ENCODE peak calls at places on chromosome 21, in five cellular contexts. One of them, this sample, is unnamed.

GRCh38 chr21:28674807-28675206 is 317.9 kb downstream of the LTN1 start:
- DNase-seq in cardiac muscle cell: no peak
- DNase-seq in thoracic aorta: no peak
- DNase-seq in breast epithelium: no peak
- DNase-seq in fibroblast of mammary gland: peak
- DNase-seq in this sample: no peak

GRCh38 chr21:34640858-34641257 is 25.9 kb upstream of the RCAN1 start:
- DNase-seq in cardiac muscle cell: peak
- DNase-seq in thoracic aorta: no peak
- DNase-seq in breast epithelium: no peak
- DNase-seq in fibroblast of mammary gland: peak
- DNase-seq in this sample: no peak

GRCh38 chr21:45942755-45943629 is 38.6 kb upstream of the COL6A1 start:
- DNase-seq in cardiac muscle cell: no peak
- DNase-seq in thoracic aorta: no peak
- DNase-seq in breast epithelium: no peak
- DNase-seq in fibroblast of mammary gland: no peak
- DNase-seq in this sample: no peak

GRCh38 chr21:15014220-15014619 is 50.6 kb downstream of the NRIP1 start:
- DNase-seq in cardiac muscle cell: no peak
- DNase-seq in thoracic aorta: no peak
- DNase-seq in breast epithelium: no peak
- DNase-seq in fibroblast of mammary gland: no peak
- DNase-seq in this sample: no peak

GRCh38 chr21:45981641-45982255 is at the start of gene COL6A1:
- DNase-seq in cardiac muscle cell: peak
- DNase-seq in thoracic aorta: no peak
- DNase-seq in breast epithelium: peak
- DNase-seq in fibroblast of mammary gland: peak
- DNase-seq in this sample: peak

GRCh38 chr21:36747114-36747814 is 48.3 kb downstream of the SIM2 start:
- DNase-seq in cardiac muscle cell: no peak
- DNase-seq in thoracic aorta: no peak
- DNase-seq in breast epithelium: no peak
- DNase-seq in fibroblast of mammary gland: no peak
- DNase-seq in this sample: no peak

GRCh38 chr21:46468110-46468774 is 9.6 kb downstream of the DIP2A start:
- DNase-seq in cardiac muscle cell: no peak
- DNase-seq in thoracic aorta: no peak
- DNase-seq in breast epithelium: no peak
- DNase-seq in fibroblast of mammary gland: no peak
- DNase-seq in this sample: no peak

GRCh38 chr21:34276711-34277425 is 86.9 kb upstream of the KCNE2 start:
- DNase-seq in cardiac muscle cell: no peak
- DNase-seq in thoracic aorta: no peak
- DNase-seq in breast epithelium: no peak
- DNase-seq in fibroblast of mammary gland: peak
- DNase-seq in this sample: no peak

GRCh38 chr21:31193761-31194160 is 150.3 kb downstream of the TIAM1 start:
- DNase-seq in cardiac muscle cell: no peak
- DNase-seq in thoracic aorta: no peak
- DNase-seq in breast epithelium: no peak
- DNase-seq in fibroblast of mammary gland: no peak
- DNase-seq in this sample: no peak

GRCh38 chr21:35120631-35121180 is 71.6 kb upstream of the RUNX1 start:
- DNase-seq in cardiac muscle cell: no peak
- DNase-seq in thoracic aorta: no peak
- DNase-seq in breast epithelium: no peak
- DNase-seq in fibroblast of mammary gland: no peak
- DNase-seq in this sample: no peak

GRCh38 chr21:29697555-29698193 is 242.1 kb downstream of the GRIK1 start:
- DNase-seq in cardiac muscle cell: no peak
- DNase-seq in thoracic aorta: no peak
- DNase-seq in breast epithelium: no peak
- DNase-seq in fibroblast of mammary gland: peak
- DNase-seq in this sample: no peak

GRCh38 chr21:37582613-37583012 is 216.0 kb downstream of the DYRK1A start:
- DNase-seq in cardiac muscle cell: peak
- DNase-seq in thoracic aorta: no peak
- DNase-seq in breast epithelium: no peak
- DNase-seq in fibroblast of mammary gland: peak
- DNase-seq in this sample: no peak

GRCh38 chr21:15894596-15894995 is 164.8 kb downstream of the USP25 start:
- DNase-seq in cardiac muscle cell: peak
- DNase-seq in thoracic aorta: no peak
- DNase-seq in breast epithelium: no peak
- DNase-seq in fibroblast of mammary gland: peak
- DNase-seq in this sample: no peak

GRCh38 chr21:35164971-35165483 is 115.9 kb upstream of the RUNX1 start:
- DNase-seq in cardiac muscle cell: no peak
- DNase-seq in thoracic aorta: no peak
- DNase-seq in breast epithelium: no peak
- DNase-seq in fibroblast of mammary gland: no peak
- DNase-seq in this sample: no peak

GRCh38 chr21:36478207-36478701 is 1.7 kb downstream of the CLDN14 start:
- DNase-seq in cardiac muscle cell: peak
- DNase-seq in thoracic aorta: no peak
- DNase-seq in breast epithelium: no peak
- DNase-seq in fibroblast of mammary gland: peak
- DNase-seq in this sample: no peak

GRCh38 chr21:34544032-34544496 is 32.1 kb upstream of the KCNE1 start:
- DNase-seq in cardiac muscle cell: peak
- DNase-seq in thoracic aorta: no peak
- DNase-seq in breast epithelium: peak
- DNase-seq in fibroblast of mammary gland: peak
- DNase-seq in this sample: peak

GRCh38 chr21:35294231-35294898 is 245.3 kb upstream of the RUNX1 start:
- DNase-seq in cardiac muscle cell: no peak
- DNase-seq in thoracic aorta: no peak
- DNase-seq in breast epithelium: peak
- DNase-seq in fibroblast of mammary gland: no peak
- DNase-seq in this sample: no peak

GRCh38 chr21:30227128-30227527 is 11.2 kb upstream of the CLDN8 start:
- DNase-seq in cardiac muscle cell: no peak
- DNase-seq in thoracic aorta: no peak
- DNase-seq in breast epithelium: no peak
- DNase-seq in fibroblast of mammary gland: no peak
- DNase-seq in this sample: no peak

GRCh38 chr21:34878501-34878900 is 170.6 kb downstream of the RUNX1 start:
- DNase-seq in cardiac muscle cell: no peak
- DNase-seq in thoracic aorta: no peak
- DNase-seq in breast epithelium: no peak
- DNase-seq in fibroblast of mammary gland: no peak
- DNase-seq in this sample: no peak

GRCh38 chr21:22536511-22536910 is 1538.3 kb downstream of the NCAM2 start:
- DNase-seq in cardiac muscle cell: peak
- DNase-seq in thoracic aorta: no peak
- DNase-seq in breast epithelium: no peak
- DNase-seq in fibroblast of mammary gland: peak
- DNase-seq in this sample: no peak

GRCh38 chr21:16279658-16280581 is 550.1 kb downstream of the USP25 start:
- DNase-seq in cardiac muscle cell: peak
- DNase-seq in thoracic aorta: no peak
- DNase-seq in breast epithelium: no peak
- DNase-seq in fibroblast of mammary gland: peak
- DNase-seq in this sample: peak

GRCh38 chr21:46205121-46205520 is 20.9 kb upstream of the SPATC1L start:
- DNase-seq in cardiac muscle cell: no peak
- DNase-seq in thoracic aorta: no peak
- DNase-seq in breast epithelium: no peak
- DNase-seq in fibroblast of mammary gland: no peak
- DNase-seq in this sample: no peak

GRCh38 chr21:41932576-41933258 is 21.1 kb downstream of the C2CD2 start:
- DNase-seq in cardiac muscle cell: no peak
- DNase-seq in thoracic aorta: no peak
- DNase-seq in breast epithelium: no peak
- DNase-seq in fibroblast of mammary gland: peak
- DNase-seq in this sample: no peak

GRCh38 chr21:35254006-35254751 is 205.1 kb upstream of the RUNX1 start:
- DNase-seq in cardiac muscle cell: peak
- DNase-seq in thoracic aorta: no peak
- DNase-seq in breast epithelium: no peak
- DNase-seq in fibroblast of mammary gland: peak
- DNase-seq in this sample: no peak

GRCh38 chr21:35764586-35764985 is 295.7 kb downstream of the SETD4 start:
- DNase-seq in cardiac muscle cell: no peak
- DNase-seq in thoracic aorta: no peak
- DNase-seq in breast epithelium: no peak
- DNase-seq in fibroblast of mammary gland: no peak
- DNase-seq in this sample: no peak

GRCh38 chr21:46404306-46404705 is 54.4 kb upstream of the DIP2A start:
- DNase-seq in cardiac muscle cell: no peak
- DNase-seq in thoracic aorta: no peak
- DNase-seq in breast epithelium: no peak
- DNase-seq in fibroblast of mammary gland: no peak
- DNase-seq in this sample: no peak

GRCh38 chr21:34999397-34999941 is 49.6 kb downstream of the RUNX1 start:
- DNase-seq in cardiac muscle cell: peak
- DNase-seq in thoracic aorta: no peak
- DNase-seq in breast epithelium: no peak
- DNase-seq in fibroblast of mammary gland: peak
- DNase-seq in this sample: no peak

GRCh38 chr21:28431022-28431421 is 561.7 kb downstream of the LTN1 start:
- DNase-seq in cardiac muscle cell: no peak
- DNase-seq in thoracic aorta: no peak
- DNase-seq in breast epithelium: no peak
- DNase-seq in fibroblast of mammary gland: no peak
- DNase-seq in this sample: no peak

GRCh38 chr21:30152792-30153191 is 13.8 kb downstream of the CLDN17 start:
- DNase-seq in cardiac muscle cell: no peak
- DNase-seq in thoracic aorta: no peak
- DNase-seq in breast epithelium: no peak
- DNase-seq in fibroblast of mammary gland: no peak
- DNase-seq in this sample: no peak

GRCh38 chr21:36548866-36549265 is 68.9 kb upstream of the CLDN14 start:
- DNase-seq in cardiac muscle cell: no peak
- DNase-seq in thoracic aorta: no peak
- DNase-seq in breast epithelium: no peak
- DNase-seq in fibroblast of mammary gland: no peak
- DNase-seq in this sample: no peak

GRCh38 chr21:42009018-42009830 is 936 bp downstream of the ZBTB21 start:
- DNase-seq in cardiac muscle cell: peak
- DNase-seq in thoracic aorta: no peak
- DNase-seq in breast epithelium: no peak
- DNase-seq in fibroblast of mammary gland: peak
- DNase-seq in this sample: peak

GRCh38 chr21:42243026-42243425 is 24.1 kb downstream of the ABCG1 start:
- DNase-seq in cardiac muscle cell: no peak
- DNase-seq in thoracic aorta: no peak
- DNase-seq in breast epithelium: no peak
- DNase-seq in fibroblast of mammary gland: no peak
- DNase-seq in this sample: no peak

GRCh38 chr21:23853796-23854379 is 1753.4 kb downstream of the MRPL39 start:
- DNase-seq in cardiac muscle cell: peak
- DNase-seq in thoracic aorta: no peak
- DNase-seq in breast epithelium: no peak
- DNase-seq in fibroblast of mammary gland: peak
- DNase-seq in this sample: no peak
- TF ChIP-seq CTCF in cardiac muscle cell: peak
- TF ChIP-seq CTCF in thoracic aorta: no peak
- TF ChIP-seq CTCF in breast epithelium: peak
- TF ChIP-seq CTCF in fibroblast of mammary gland: peak
- TF ChIP-seq CTCF in this sample: peak

GRCh38 chr21:44926364-44927101 is 5.8 kb upstream of the ITGB2 start:
- DNase-seq in cardiac muscle cell: peak
- DNase-seq in thoracic aorta: no peak
- DNase-seq in breast epithelium: no peak
- DNase-seq in fibroblast of mammary gland: peak
- DNase-seq in this sample: no peak
- TF ChIP-seq CTCF in cardiac muscle cell: no peak
- TF ChIP-seq CTCF in thoracic aorta: no peak
- TF ChIP-seq CTCF in breast epithelium: no peak
- TF ChIP-seq CTCF in fibroblast of mammary gland: no peak
- TF ChIP-seq CTCF in this sample: no peak

GRCh38 chr21:43355925-43356289 is 71.0 kb downstream of the SIK1 start:
- DNase-seq in cardiac muscle cell: no peak
- DNase-seq in thoracic aorta: no peak
- DNase-seq in breast epithelium: no peak
- DNase-seq in fibroblast of mammary gland: no peak
- DNase-seq in this sample: no peak
- TF ChIP-seq CTCF in cardiac muscle cell: no peak
- TF ChIP-seq CTCF in thoracic aorta: no peak
- TF ChIP-seq CTCF in breast epithelium: no peak
- TF ChIP-seq CTCF in fibroblast of mammary gland: no peak
- TF ChIP-seq CTCF in this sample: no peak

GRCh38 chr21:33127154-33127893 is 57.4 kb downstream of the OLIG1 start:
- DNase-seq in cardiac muscle cell: peak
- DNase-seq in thoracic aorta: no peak
- DNase-seq in breast epithelium: no peak
- DNase-seq in fibroblast of mammary gland: peak
- DNase-seq in this sample: peak

GRCh38 chr21:33135925-33136324 is 66.0 kb downstream of the OLIG1 start:
- DNase-seq in cardiac muscle cell: no peak
- DNase-seq in thoracic aorta: no peak
- DNase-seq in breast epithelium: no peak
- DNase-seq in fibroblast of mammary gland: no peak
- DNase-seq in this sample: no peak

GRCh38 chr21:33128538-33128937 is 58.6 kb downstream of the OLIG1 start:
- DNase-seq in cardiac muscle cell: no peak
- DNase-seq in thoracic aorta: no peak
- DNase-seq in breast epithelium: no peak
- DNase-seq in fibroblast of mammary gland: no peak
- DNase-seq in this sample: no peak

GRCh38 chr21:33133912-33134311 is 64.0 kb downstream of the OLIG1 start:
- DNase-seq in cardiac muscle cell: no peak
- DNase-seq in thoracic aorta: no peak
- DNase-seq in breast epithelium: no peak
- DNase-seq in fibroblast of mammary gland: no peak
- DNase-seq in this sample: no peak

GRCh38 chr21:33132054-33132453 is 62.1 kb downstream of the OLIG1 start:
- DNase-seq in cardiac muscle cell: no peak
- DNase-seq in thoracic aorta: no peak
- DNase-seq in breast epithelium: no peak
- DNase-seq in fibroblast of mammary gland: no peak
- DNase-seq in this sample: no peak
- TF ChIP-seq CTCF in cardiac muscle cell: peak
- TF ChIP-seq CTCF in thoracic aorta: no peak
- TF ChIP-seq CTCF in breast epithelium: no peak
- TF ChIP-seq CTCF in fibroblast of mammary gland: peak
- TF ChIP-seq CTCF in this sample: no peak

DNA sequence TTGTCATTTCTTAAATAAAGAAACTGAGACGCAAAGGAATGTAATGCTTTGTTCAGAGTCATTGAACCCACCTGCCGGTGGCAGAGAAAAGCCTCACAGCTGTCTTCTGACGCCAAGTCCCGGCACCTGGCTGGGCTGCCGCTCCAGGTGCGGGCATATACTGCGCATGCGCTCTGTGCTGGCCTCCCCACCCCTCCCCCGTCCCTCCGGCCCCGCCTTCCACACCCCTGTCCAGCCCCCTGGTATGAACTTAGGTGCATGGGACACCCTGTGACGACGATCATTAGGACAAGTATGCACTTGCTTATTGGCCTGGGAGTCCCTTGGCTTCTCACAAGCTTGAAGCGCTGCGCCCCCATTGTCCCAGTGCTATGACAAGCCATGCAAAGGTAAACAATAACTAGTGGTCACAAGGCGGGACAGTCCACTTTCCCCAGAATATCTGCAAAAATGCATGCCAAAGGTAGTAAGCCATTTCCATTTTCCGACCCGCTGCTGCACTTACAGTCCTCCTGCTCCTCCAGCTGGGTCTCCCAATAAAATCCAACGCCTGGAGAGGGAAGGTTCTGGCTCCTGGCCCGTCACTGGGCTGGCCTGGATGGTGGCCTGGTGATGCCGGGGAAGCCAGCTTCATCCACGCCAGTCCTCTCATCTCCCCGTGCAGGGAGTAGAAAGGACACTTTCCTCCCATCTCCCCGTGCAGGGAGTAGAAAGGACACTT is 100.4 kb downstream of the PSMG1 start:
- DNase-seq in cardiac muscle cell: no peak
- DNase-seq in thoracic aorta: no peak
- DNase-seq in breast epithelium: no peak
- DNase-seq in fibroblast of mammary gland: no peak
- DNase-seq in this sample: no peak
- TF ChIP-seq CTCF in cardiac muscle cell: no peak
- TF ChIP-seq CTCF in thoracic aorta: no peak
- TF ChIP-seq CTCF in breast epithelium: no peak
- TF ChIP-seq CTCF in fibroblast of mammary gland: no peak
- TF ChIP-seq CTCF in this sample: no peak

This sample was measured in nephron progenitor cell.